ENCODE peak calls at places on chromosome 17, in eight cellular contexts. One of them, this sample, is unnamed.
A peak's percentile ranks its signal among the peaks of the same experiment; 100 is the strongest.

GRCh38 chr17:81844327-81844851 is 9.5 kb upstream of the PPP1R27 start:
- DNase-seq in heart right ventricle: no peak
- DNase-seq in lower lobe of right lung: no peak
- DNase-seq in A673: no peak
- DNase-seq in tibial nerve: no peak
- DNase-seq in BJ: no peak
- DNase-seq in MG63: peak; percentile 40
- DNase-seq in effector memory CD4-positive, alpha-beta T cell: no peak
- DNase-seq in this sample: no peak

GRCh38 chr17:5706835-5707234 is 122.5 kb upstream of the NLRP1 start:
- DNase-seq in heart right ventricle: peak; percentile 43
- DNase-seq in lower lobe of right lung: peak; percentile 65
- DNase-seq in A673: peak; percentile 64
- DNase-seq in tibial nerve: peak; percentile 19
- DNase-seq in BJ: no peak
- DNase-seq in MG63: peak; percentile 31
- DNase-seq in effector memory CD4-positive, alpha-beta T cell: peak; percentile 43
- DNase-seq in this sample: peak; percentile 81

GRCh38 chr17:9432867-9433495 is 142.6 kb downstream of the STX8 start:
- DNase-seq in heart right ventricle: no peak
- DNase-seq in lower lobe of right lung: no peak
- DNase-seq in A673: no peak
- DNase-seq in tibial nerve: no peak
- DNase-seq in BJ: peak; percentile 11
- DNase-seq in MG63: no peak
- DNase-seq in effector memory CD4-positive, alpha-beta T cell: no peak
- DNase-seq in this sample: no peak

GRCh38 chr17:17760872-17761550 is 75.8 kb downstream of the SREBF1 start:
- DNase-seq in heart right ventricle: no peak
- DNase-seq in lower lobe of right lung: no peak
- DNase-seq in A673: no peak
- DNase-seq in tibial nerve: no peak
- DNase-seq in BJ: no peak
- DNase-seq in MG63: no peak
- DNase-seq in effector memory CD4-positive, alpha-beta T cell: no peak
- DNase-seq in this sample: no peak

GRCh38 chr17:36657763-36658490 is 56.5 kb downstream of the MRM1 start:
- DNase-seq in heart right ventricle: no peak
- DNase-seq in lower lobe of right lung: no peak
- DNase-seq in A673: peak; percentile 3
- DNase-seq in tibial nerve: no peak
- DNase-seq in BJ: no peak
- DNase-seq in MG63: no peak
- DNase-seq in effector memory CD4-positive, alpha-beta T cell: no peak
- DNase-seq in this sample: peak; percentile 91

GRCh38 chr17:81960130-81960958 is 643 bp downstream of the NOTUM start:
- DNase-seq in heart right ventricle: no peak
- DNase-seq in lower lobe of right lung: no peak
- DNase-seq in A673: no peak
- DNase-seq in tibial nerve: no peak
- DNase-seq in BJ: no peak
- DNase-seq in MG63: peak; percentile 14
- DNase-seq in effector memory CD4-positive, alpha-beta T cell: no peak
- DNase-seq in this sample: peak; percentile 83

GRCh38 chr17:82599674-82600661 is 48.3 kb downstream of the WDR45B start:
- DNase-seq in heart right ventricle: no peak
- DNase-seq in lower lobe of right lung: peak; percentile 40
- DNase-seq in A673: no peak
- DNase-seq in tibial nerve: no peak
- DNase-seq in BJ: no peak
- DNase-seq in MG63: no peak
- DNase-seq in effector memory CD4-positive, alpha-beta T cell: no peak
- DNase-seq in this sample: no peak

GRCh38 chr17:15965510-15965909 is 20.6 kb downstream of the ADORA2B start:
- DNase-seq in heart right ventricle: no peak
- DNase-seq in lower lobe of right lung: no peak
- DNase-seq in A673: no peak
- DNase-seq in tibial nerve: no peak
- DNase-seq in BJ: no peak
- DNase-seq in MG63: no peak
- DNase-seq in effector memory CD4-positive, alpha-beta T cell: no peak
- DNase-seq in this sample: peak; percentile 57

GRCh38 chr17:81429353-81429774 is 34.1 kb downstream of the BAHCC1 start:
- DNase-seq in heart right ventricle: peak; percentile 87
- DNase-seq in lower lobe of right lung: peak; percentile 82
- DNase-seq in A673: peak; percentile 88
- DNase-seq in tibial nerve: peak; percentile 82
- DNase-seq in BJ: no peak
- DNase-seq in MG63: peak; percentile 88
- DNase-seq in effector memory CD4-positive, alpha-beta T cell: no peak
- DNase-seq in this sample: no peak

GRCh38 chr17:76473541-76473985 is 6.2 kb downstream of the AANAT start:
- DNase-seq in heart right ventricle: no peak
- DNase-seq in lower lobe of right lung: no peak
- DNase-seq in A673: no peak
- DNase-seq in tibial nerve: no peak
- DNase-seq in BJ: no peak
- DNase-seq in MG63: peak; percentile 34
- DNase-seq in effector memory CD4-positive, alpha-beta T cell: no peak
- DNase-seq in this sample: peak; percentile 93

GRCh38 chr17:64084940-64085649 is 44.8 kb downstream of the ERN1 start:
- DNase-seq in heart right ventricle: no peak
- DNase-seq in lower lobe of right lung: no peak
- DNase-seq in A673: peak; percentile 13
- DNase-seq in tibial nerve: no peak
- DNase-seq in BJ: no peak
- DNase-seq in MG63: no peak
- DNase-seq in effector memory CD4-positive, alpha-beta T cell: no peak
- DNase-seq in this sample: no peak

DNA sequence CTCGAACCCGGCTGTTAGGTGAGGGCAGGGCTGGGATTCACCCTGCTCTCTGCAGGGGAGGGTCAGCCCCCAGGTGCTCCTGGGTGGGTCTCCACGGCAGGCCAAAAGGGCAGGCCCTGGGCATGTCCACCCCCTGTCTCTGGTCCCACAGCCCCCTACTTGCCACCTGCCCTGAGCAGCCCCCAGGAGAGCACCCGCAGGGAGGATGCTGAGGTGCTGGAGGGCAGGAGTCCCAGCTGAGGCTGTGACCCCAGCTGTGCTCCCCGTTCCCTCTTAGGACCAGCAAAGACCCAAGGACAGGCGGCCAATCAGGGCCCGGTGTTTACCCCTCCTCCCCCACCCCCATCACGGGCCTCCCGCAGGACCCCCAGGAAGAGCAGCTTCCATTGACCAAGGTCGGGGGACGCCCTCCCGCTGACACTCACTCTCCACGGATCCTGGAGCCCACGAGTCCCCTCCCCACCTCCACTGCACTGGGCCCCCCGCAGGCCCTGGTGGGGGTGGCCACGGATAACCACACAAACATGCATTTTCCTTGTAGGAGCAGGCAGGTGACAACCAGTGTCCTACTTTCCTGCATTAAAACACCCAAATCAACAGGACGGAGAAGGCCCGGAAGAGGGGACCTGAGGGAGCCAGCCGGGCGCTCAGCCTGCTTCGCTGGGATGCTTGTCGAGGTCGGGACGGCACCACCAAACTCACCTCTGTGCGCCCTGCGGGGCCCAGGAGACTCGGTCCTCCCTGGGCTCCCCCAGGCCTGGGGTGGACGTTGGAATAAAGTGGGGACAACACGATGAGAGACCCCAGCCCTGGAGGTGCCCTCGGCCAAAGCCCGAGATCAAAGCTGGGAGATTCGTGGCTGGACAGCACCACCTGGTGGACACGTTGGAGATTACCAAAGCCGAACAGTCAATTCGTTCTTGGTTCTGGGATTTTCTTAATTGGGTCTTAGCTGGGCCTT is 22.5 kb upstream of the ENPP7 start:
- DNase-seq in heart right ventricle: peak; percentile 44
- DNase-seq in lower lobe of right lung: no peak
- DNase-seq in A673: peak; percentile 55
- DNase-seq in tibial nerve: no peak
- DNase-seq in BJ: no peak
- DNase-seq in MG63: no peak
- DNase-seq in effector memory CD4-positive, alpha-beta T cell: peak; percentile 39
- DNase-seq in this sample: peak; percentile 91
- H3K4me3 ChIP-seq in heart right ventricle: no peak overlapping the region
- H3K4me3 ChIP-seq in lower lobe of right lung: no peak overlapping the region
- H3K4me3 ChIP-seq in A673: peak overlapping the region; percentile 23
- H3K4me3 ChIP-seq in tibial nerve: no peak overlapping the region
- H3K4me3 ChIP-seq in BJ: no peak overlapping the region
- H3K4me3 ChIP-seq in MG63: no peak overlapping the region
- H3K4me3 ChIP-seq in effector memory CD4-positive, alpha-beta T cell: no peak overlapping the region
- H3K4me3 ChIP-seq in this sample: peak overlapping the region; percentile 14

GRCh38 chr17:7497636-7498035 is 13.5 kb downstream of the POLR2A start:
- DNase-seq in heart right ventricle: no peak
- DNase-seq in lower lobe of right lung: no peak
- DNase-seq in A673: no peak
- DNase-seq in tibial nerve: no peak
- DNase-seq in BJ: no peak
- DNase-seq in MG63: no peak
- DNase-seq in effector memory CD4-positive, alpha-beta T cell: no peak
- DNase-seq in this sample: no peak
- H3K36me3 ChIP-seq in heart right ventricle: peaks cover 57% of the 10 kb centered on the region
- H3K36me3 ChIP-seq in lower lobe of right lung: peaks cover 82% of the 10 kb centered on the region
- H3K36me3 ChIP-seq in A673: peaks cover 75% of the 10 kb centered on the region
- H3K36me3 ChIP-seq in tibial nerve: peaks cover 10% of the 10 kb centered on the region
- H3K36me3 ChIP-seq in BJ: peaks cover 54% of the 10 kb centered on the region
- H3K36me3 ChIP-seq in MG63: peaks cover 20% of the 10 kb centered on the region
- H3K36me3 ChIP-seq in effector memory CD4-positive, alpha-beta T cell: peaks cover 69% of the 10 kb centered on the region
- H3K36me3 ChIP-seq in this sample: peaks cover 52% of the 10 kb centered on the region

GRCh38 chr17:8160741-8161221 is 2.0 kb downstream of the VAMP2 start:
- DNase-seq in heart right ventricle: no peak
- DNase-seq in lower lobe of right lung: peak; percentile 27
- DNase-seq in A673: no peak
- DNase-seq in tibial nerve: no peak
- DNase-seq in BJ: no peak
- DNase-seq in MG63: no peak
- DNase-seq in effector memory CD4-positive, alpha-beta T cell: no peak
- DNase-seq in this sample: no peak
- H3K4me3 ChIP-seq in heart right ventricle: no peak overlapping the region
- H3K4me3 ChIP-seq in lower lobe of right lung: no peak overlapping the region
- H3K4me3 ChIP-seq in A673: no peak overlapping the region
- H3K4me3 ChIP-seq in tibial nerve: peak overlapping the region; percentile 75
- H3K4me3 ChIP-seq in BJ: no peak overlapping the region
- H3K4me3 ChIP-seq in MG63: no peak overlapping the region
- H3K4me3 ChIP-seq in effector memory CD4-positive, alpha-beta T cell: no peak overlapping the region
- H3K4me3 ChIP-seq in this sample: no peak overlapping the region

GRCh38 chr17:47184671-47185070 is 4.4 kb downstream of the CDC27 start:
- DNase-seq in heart right ventricle: no peak
- DNase-seq in lower lobe of right lung: no peak
- DNase-seq in A673: no peak
- DNase-seq in tibial nerve: no peak
- DNase-seq in BJ: no peak
- DNase-seq in MG63: no peak
- DNase-seq in effector memory CD4-positive, alpha-beta T cell: no peak
- DNase-seq in this sample: no peak
- H3K36me3 ChIP-seq in heart right ventricle: no peaks in the 10 kb centered on the region
- H3K36me3 ChIP-seq in lower lobe of right lung: peaks cover 18% of the 10 kb centered on the region
- H3K36me3 ChIP-seq in A673: no peaks in the 10 kb centered on the region
- H3K36me3 ChIP-seq in tibial nerve: no peaks in the 10 kb centered on the region
- H3K36me3 ChIP-seq in BJ: no peaks in the 10 kb centered on the region
- H3K36me3 ChIP-seq in MG63: peaks cover 49% of the 10 kb centered on the region
- H3K36me3 ChIP-seq in effector memory CD4-positive, alpha-beta T cell: no peaks in the 10 kb centered on the region
- H3K36me3 ChIP-seq in this sample: peaks cover 1% of the 10 kb centered on the region

GRCh38 chr17:48997103-48997826 is at the start of gene IGF2BP1:
- DNase-seq in heart right ventricle: no peak
- DNase-seq in lower lobe of right lung: no peak
- DNase-seq in A673: peak; percentile 97
- DNase-seq in tibial nerve: no peak
- DNase-seq in BJ: no peak
- DNase-seq in MG63: peak; percentile 30
- DNase-seq in effector memory CD4-positive, alpha-beta T cell: no peak
- DNase-seq in this sample: peak; percentile 94
- H3K4me3 ChIP-seq in heart right ventricle: peak within 1 kb of the TSS; percentile 31
- H3K4me3 ChIP-seq in lower lobe of right lung: peak within 1 kb of the TSS; percentile 34
- H3K4me3 ChIP-seq in A673: peak within 1 kb of the TSS; percentile 97
- H3K4me3 ChIP-seq in tibial nerve: peak within 1 kb of the TSS; percentile 36
- H3K4me3 ChIP-seq in BJ: peak within 1 kb of the TSS; percentile 41
- H3K4me3 ChIP-seq in MG63: peak within 1 kb of the TSS; percentile 41
- H3K4me3 ChIP-seq in effector memory CD4-positive, alpha-beta T cell: peak within 1 kb of the TSS; percentile 35
- H3K4me3 ChIP-seq in this sample: peak within 1 kb of the TSS; percentile 99

This sample was measured in H7.